ENCODE peak calls at places on chromosomes 4 and X, in eight cellular contexts. P, I, J, O, Q, K, L and E are unnamed samples.
A peak's percentile ranks its signal among the peaks of the same experiment; 100 is the strongest.

GRCh38 chr4:101345596-101346311 is 1.6 kb downstream of the PPP3CA start:
- DNase-seq in P (peak; percentile 80), I (peak; percentile 58), J (peak; percentile 61), O (peak; percentile 42), Q (peak; percentile 43), K (peak; percentile 81), L (no peak), E (peak; percentile 60)

GRCh38 chr4:11232004-11232403 is 196.7 kb downstream of the HS3ST1 start:
- DNase-seq in P (no peak), I (no peak), J (no peak), O (no peak), Q (no peak), K (no peak), L (no peak), E (no peak)

GRCh38 chr4:101678180-101678579 is 112.3 kb upstream of the BANK1 start:
- DNase-seq in P (no peak), I (no peak), J (peak; percentile 30), O (no peak), Q (no peak), K (no peak), L (no peak), E (no peak)

GRCh38 chr4:141654098-141654497 is 17.7 kb downstream of the IL15 start:
- DNase-seq in P (no peak), I (no peak), J (peak; percentile 54), O (peak; percentile 68), Q (no peak), K (peak; percentile 78), L (no peak), E (peak; percentile 53)

GRCh38 chrX:51192104-51192503 is 140.5 kb upstream of the NUDT10 start:
- DNase-seq in P (no peak), I (no peak), J (no peak), O (peak; percentile 40), Q (no peak), K (no peak), L (no peak), E (no peak)

GRCh38 chr4:8648296-8648695 is 55.7 kb downstream of the CPZ start:
- DNase-seq in P (peak; percentile 27), I (no peak), J (no peak), O (no peak), Q (no peak), K (no peak), L (no peak), E (no peak)

GRCh38 chrX:101462892-101463291 is 22.4 kb upstream of the ARMCX4 start:
- DNase-seq in P (no peak), I (no peak), J (peak; percentile 41), O (peak; percentile 28), Q (peak; percentile 48), K (peak; percentile 34), L (no peak), E (peak; percentile 32)

GRCh38 chr4:151527699-151528098 is 118.7 kb downstream of the FHIP1A start:
- DNase-seq in P (no peak), I (no peak), J (no peak), O (no peak), Q (no peak), K (no peak), L (no peak), E (no peak)

GRCh38 chr4:15944895-15945294 is 6.4 kb upstream of the FGFBP1 start:
- DNase-seq in P (no peak), I (no peak), J (no peak), O (no peak), Q (no peak), K (no peak), L (no peak), E (no peak)

GRCh38 chr4:161655148-161655547 is 508.7 kb downstream of the FSTL5 start:
- DNase-seq in P (no peak), I (no peak), J (no peak), O (no peak), Q (no peak), K (no peak), L (no peak), E (no peak)

GRCh38 chrX:88439935-88440334 is 307.1 kb upstream of the CPXCR1 start:
- DNase-seq in P (no peak), I (no peak), J (no peak), O (no peak), Q (no peak), K (no peak), L (no peak), E (no peak)

GRCh38 chrX:76427560-76428242 is at the start of gene MAGEE1:
- DNase-seq in P (peak; percentile 85), I (peak; percentile 85), J (peak; percentile 71), O (peak; percentile 82), Q (peak; percentile 47), K (peak; percentile 79), L (peak; percentile 16), E (peak; percentile 61)

GRCh38 chr4:82696117-82696516 is 102.5 kb downstream of the SCD5 start:
- DNase-seq in P (no peak), I (no peak), J (no peak), O (no peak), Q (no peak), K (no peak), L (no peak), E (no peak)

GRCh38 chrX:65697915-65698796 is 30.7 kb downstream of the MSN start:
- DNase-seq in P (peak; percentile 72), I (peak; percentile 81), J (peak; percentile 39), O (peak; percentile 32), Q (no peak), K (peak; percentile 70), L (no peak), E (no peak)

GRCh38 chr4:124526760-124527159 is 185.8 kb downstream of the ANKRD50 start:
- DNase-seq in P (no peak), I (no peak), J (no peak), O (no peak), Q (peak; percentile 9), K (no peak), L (no peak), E (no peak)

GRCh38 chr4:151605215-151605614 is 155.6 kb downstream of the GATB start:
- DNase-seq in P (no peak), I (no peak), J (no peak), O (no peak), Q (no peak), K (no peak), L (no peak), E (no peak)

GRCh38 chr4:51868449-51868847 is 25.5 kb downstream of the DCUN1D4 start:
- DNase-seq in P (no peak), I (no peak), J (no peak), O (no peak), Q (no peak), K (no peak), L (no peak), E (no peak)

GRCh38 chr4:157992948-157993839 is 179.6 kb downstream of the GASK1B start:
- DNase-seq in P (no peak), I (no peak), J (no peak), O (no peak), Q (no peak), K (no peak), L (no peak), E (no peak)

GRCh38 chr4:106149026-106149425 is 167.0 kb downstream of the TBCK start:
- DNase-seq in P (no peak), I (no peak), J (no peak), O (no peak), Q (no peak), K (no peak), L (no peak), E (no peak)

GRCh38 chr4:112702892-112703291 is 65.9 kb downstream of the LARP7 start:
- DNase-seq in P (no peak), I (no peak), J (peak; percentile 21), O (no peak), Q (no peak), K (peak; percentile 82), L (no peak), E (no peak)

GRCh38 chr4:81030617-81031388 is at the start of gene BMP3:
- DNase-seq in P (no peak), I (no peak), J (peak; percentile 7), O (peak; percentile 38), Q (no peak), K (peak; percentile 31), L (no peak), E (peak; percentile 9)

GRCh38 chr4:176393306-176394013 is 73.7 kb downstream of the SPCS3 start:
- DNase-seq in P (no peak), I (no peak), J (peak; percentile 23), O (peak; percentile 29), Q (no peak), K (no peak), L (peak; percentile 25), E (no peak)

GRCh38 chr4:3361896-3362295 is 69.1 kb downstream of the RGS12 start:
- DNase-seq in P (no peak), I (no peak), J (no peak), O (no peak), Q (no peak), K (no peak), L (no peak), E (no peak)

GRCh38 chr4:648579-649292 is 23.4 kb downstream of the PDE6B start:
- DNase-seq in P (no peak), I (no peak), J (no peak), O (no peak), Q (no peak), K (peak; percentile 22), L (no peak), E (no peak)

GRCh38 chr4:38482696-38483095 is 181.3 kb upstream of the KLF3 start:
- DNase-seq in P (no peak), I (no peak), J (no peak), O (no peak), Q (no peak), K (no peak), L (no peak), E (no peak)

GRCh38 chr4:15744016-15744415 is 34.1 kb upstream of the CD38 start:
- DNase-seq in P (no peak), I (no peak), J (peak; percentile 59), O (no peak), Q (no peak), K (no peak), L (no peak), E (no peak)

GRCh38 chr4:165088366-165088765 is 24.3 kb downstream of the TMEM192 start:
- DNase-seq in P (no peak), I (no peak), J (no peak), O (no peak), Q (no peak), K (no peak), L (no peak), E (no peak)

GRCh38 chr4:150215601-150216000 is 137.4 kb downstream of the DCLK2 start:
- DNase-seq in P (no peak), I (no peak), J (peak; percentile 44), O (no peak), Q (no peak), K (no peak), L (no peak), E (no peak)

GRCh38 chr4:13654158-13654797 is 26.8 kb upstream of the BOD1L1 start:
- DNase-seq in P (peak; percentile 75), I (peak; percentile 80), J (peak; percentile 74), O (peak; percentile 90), Q (peak; percentile 81), K (peak; percentile 87), L (peak; percentile 25), E (no peak)

GRCh38 chr4:47704693-47705325 is 133.1 kb downstream of the CORIN start:
- DNase-seq in P (no peak), I (no peak), J (peak; percentile 40), O (peak; percentile 70), Q (peak; percentile 57), K (peak; percentile 81), L (no peak), E (peak; percentile 46)

GRCh38 chr4:110978761-110979160 is 355.9 kb upstream of the PITX2 start:
- DNase-seq in P (no peak), I (no peak), J (no peak), O (no peak), Q (no peak), K (no peak), L (no peak), E (no peak)

GRCh38 chr4:6760865-6761264 is 21.7 kb upstream of the KIAA0232 start:
- DNase-seq in P (no peak), I (no peak), J (no peak), O (no peak), Q (no peak), K (no peak), L (no peak), E (no peak)

GRCh38 chr4:185997287-185997686 is 71.7 kb upstream of the TLR3 start:
- DNase-seq in P (no peak), I (no peak), J (no peak), O (no peak), Q (no peak), K (no peak), L (no peak), E (no peak)

GRCh38 chr4:134202557-134202956 is 968 bp upstream of the PABPC4L start:
- DNase-seq in P (no peak), I (no peak), J (peak; percentile 44), O (no peak), Q (no peak), K (no peak), L (no peak), E (no peak)